ENCODE peak calls at places on chromosome 1, in six cellular contexts. One of them, this sample, is unnamed.

GRCh38 chr1:247322849-247323586 is 8.6 kb downstream of the ZNF496 start:
- DNase-seq in HCT116: no peak
- DNase-seq in left ventricle myocardium inferior: no peak
- DNase-seq in colonic mucosa: no peak
- DNase-seq in lower lobe of right lung: no peak
- DNase-seq in heart right ventricle: no peak
- DNase-seq in this sample: no peak

GRCh38 chr1:103250441-103250861 is 142.1 kb upstream of the COL11A1 start:
- DNase-seq in HCT116: peak
- DNase-seq in left ventricle myocardium inferior: no peak
- DNase-seq in colonic mucosa: no peak
- DNase-seq in lower lobe of right lung: no peak
- DNase-seq in heart right ventricle: no peak
- DNase-seq in this sample: no peak

GRCh38 chr1:174040387-174040786 is 18.2 kb upstream of the RC3H1 start:
- DNase-seq in HCT116: peak
- DNase-seq in left ventricle myocardium inferior: no peak
- DNase-seq in colonic mucosa: no peak
- DNase-seq in lower lobe of right lung: no peak
- DNase-seq in heart right ventricle: no peak
- DNase-seq in this sample: no peak

GRCh38 chr1:93584238-93585003 is 97.2 kb downstream of the BCAR3 start:
- DNase-seq in HCT116: no peak
- DNase-seq in left ventricle myocardium inferior: no peak
- DNase-seq in colonic mucosa: no peak
- DNase-seq in lower lobe of right lung: no peak
- DNase-seq in heart right ventricle: no peak
- DNase-seq in this sample: no peak

GRCh38 chr1:63487336-63488065 is 35.5 kb downstream of the ITGB3BP start:
- DNase-seq in HCT116: no peak
- DNase-seq in left ventricle myocardium inferior: no peak
- DNase-seq in colonic mucosa: no peak
- DNase-seq in lower lobe of right lung: no peak
- DNase-seq in heart right ventricle: peak
- DNase-seq in this sample: no peak

GRCh38 chr1:168960595-168960994 is 145.9 kb upstream of the ATP1B1 start:
- DNase-seq in HCT116: no peak
- DNase-seq in left ventricle myocardium inferior: no peak
- DNase-seq in colonic mucosa: peak
- DNase-seq in lower lobe of right lung: no peak
- DNase-seq in heart right ventricle: no peak
- DNase-seq in this sample: no peak

GRCh38 chr1:239125027-239125426 is 261.3 kb upstream of the CHRM3 start:
- DNase-seq in HCT116: no peak
- DNase-seq in left ventricle myocardium inferior: no peak
- DNase-seq in colonic mucosa: no peak
- DNase-seq in lower lobe of right lung: no peak
- DNase-seq in heart right ventricle: no peak
- DNase-seq in this sample: no peak

GRCh38 chr1:112735752-112736151 is 20.6 kb upstream of the PPM1J start:
- DNase-seq in HCT116: peak
- DNase-seq in left ventricle myocardium inferior: no peak
- DNase-seq in colonic mucosa: no peak
- DNase-seq in lower lobe of right lung: no peak
- DNase-seq in heart right ventricle: no peak
- DNase-seq in this sample: no peak

GRCh38 chr1:228197555-228198147 is 10.2 kb upstream of the OBSCN start:
- DNase-seq in HCT116: no peak
- DNase-seq in left ventricle myocardium inferior: no peak
- DNase-seq in colonic mucosa: no peak
- DNase-seq in lower lobe of right lung: no peak
- DNase-seq in heart right ventricle: peak
- DNase-seq in this sample: no peak

GRCh38 chr1:36469163-36469562 is 5.0 kb upstream of the MRPS15 start:
- DNase-seq in HCT116: no peak
- DNase-seq in left ventricle myocardium inferior: no peak
- DNase-seq in colonic mucosa: no peak
- DNase-seq in lower lobe of right lung: no peak
- DNase-seq in heart right ventricle: no peak
- DNase-seq in this sample: no peak

GRCh38 chr1:147509786-147510360 is 31.4 kb upstream of the BCL9 start:
- DNase-seq in HCT116: no peak
- DNase-seq in left ventricle myocardium inferior: peak
- DNase-seq in colonic mucosa: no peak
- DNase-seq in lower lobe of right lung: no peak
- DNase-seq in heart right ventricle: peak
- DNase-seq in this sample: no peak

GRCh38 chr1:147516157-147516917 is 25.0 kb upstream of the BCL9 start:
- DNase-seq in HCT116: no peak
- DNase-seq in left ventricle myocardium inferior: no peak
- DNase-seq in colonic mucosa: no peak
- DNase-seq in lower lobe of right lung: no peak
- DNase-seq in heart right ventricle: no peak
- DNase-seq in this sample: no peak

GRCh38 chr1:147514233-147514632 is 27.1 kb upstream of the BCL9 start:
- DNase-seq in HCT116: no peak
- DNase-seq in left ventricle myocardium inferior: no peak
- DNase-seq in colonic mucosa: no peak
- DNase-seq in lower lobe of right lung: no peak
- DNase-seq in heart right ventricle: no peak
- DNase-seq in this sample: no peak

DNA sequence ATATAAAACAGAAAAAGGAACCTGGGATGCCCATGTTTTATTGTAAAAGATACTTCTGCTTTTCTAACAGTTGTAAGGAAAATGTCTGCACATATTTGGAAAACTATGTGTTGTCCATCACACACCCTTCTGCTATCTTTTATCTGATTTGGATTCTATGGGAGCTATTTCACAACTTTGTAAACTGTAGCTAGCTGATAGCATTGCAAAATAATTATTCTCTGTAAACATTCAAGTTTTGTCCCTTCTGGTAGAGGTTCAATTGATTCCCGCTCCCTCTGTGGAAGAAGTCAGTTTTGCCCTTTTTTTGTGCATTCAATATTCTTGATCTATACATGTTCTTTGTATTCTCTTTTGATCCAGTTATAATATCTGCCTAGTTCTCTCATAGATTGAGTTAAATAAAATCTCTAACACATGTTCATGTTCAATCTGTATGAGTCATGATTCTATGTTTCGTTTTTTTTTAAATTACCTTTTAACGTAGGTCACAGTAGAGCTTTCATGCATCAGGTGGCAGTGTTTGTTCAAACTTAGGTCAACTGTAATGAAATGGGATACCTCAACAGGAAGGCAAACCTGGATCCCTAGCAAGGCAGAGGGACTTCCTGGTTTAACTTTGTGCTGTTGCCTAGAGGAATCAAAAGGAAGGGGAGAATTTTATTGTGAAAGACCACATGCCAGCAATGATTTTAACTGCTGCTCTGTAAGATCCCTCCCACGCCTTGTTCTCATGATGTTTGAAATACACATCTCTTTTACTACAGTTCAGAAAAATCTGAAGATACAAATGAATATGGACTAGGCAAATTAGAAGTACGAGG is 26.0 kb upstream of the BCL9 start:
- DNase-seq in HCT116: peak
- DNase-seq in left ventricle myocardium inferior: no peak
- DNase-seq in colonic mucosa: peak
- DNase-seq in lower lobe of right lung: no peak
- DNase-seq in heart right ventricle: no peak
- DNase-seq in this sample: no peak
- TF ChIP-seq CTCF in HCT116: peak
- TF ChIP-seq CTCF in left ventricle myocardium inferior: peak
- TF ChIP-seq CTCF in colonic mucosa: peak
- TF ChIP-seq CTCF in lower lobe of right lung: no peak
- TF ChIP-seq CTCF in heart right ventricle: peak
- TF ChIP-seq CTCF in this sample: no peak

GRCh38 chr1:209756608-209757445 is 974 bp downstream of the TRAF3IP3 start:
- DNase-seq in HCT116: no peak
- DNase-seq in left ventricle myocardium inferior: no peak
- DNase-seq in colonic mucosa: no peak
- DNase-seq in lower lobe of right lung: peak
- DNase-seq in heart right ventricle: no peak
- DNase-seq in this sample: no peak
- H3K4me3 ChIP-seq in HCT116: no peak
- H3K4me3 ChIP-seq in left ventricle myocardium inferior: peak
- H3K4me3 ChIP-seq in colonic mucosa: peak
- H3K4me3 ChIP-seq in lower lobe of right lung: peak
- H3K4me3 ChIP-seq in heart right ventricle: no peak
- H3K4me3 ChIP-seq in this sample: peak

GRCh38 chr1:226310123-226310540 is 1.2 kb upstream of the LIN9 start:
- DNase-seq in HCT116: no peak
- DNase-seq in left ventricle myocardium inferior: no peak
- DNase-seq in colonic mucosa: peak
- DNase-seq in lower lobe of right lung: no peak
- DNase-seq in heart right ventricle: no peak
- DNase-seq in this sample: no peak
- H3K27ac ChIP-seq in HCT116: peak
- H3K27ac ChIP-seq in left ventricle myocardium inferior: peak
- H3K27ac ChIP-seq in colonic mucosa: no peak
- H3K27ac ChIP-seq in lower lobe of right lung: no peak
- H3K27ac ChIP-seq in heart right ventricle: no peak
- H3K27ac ChIP-seq in this sample: peak

DNA sequence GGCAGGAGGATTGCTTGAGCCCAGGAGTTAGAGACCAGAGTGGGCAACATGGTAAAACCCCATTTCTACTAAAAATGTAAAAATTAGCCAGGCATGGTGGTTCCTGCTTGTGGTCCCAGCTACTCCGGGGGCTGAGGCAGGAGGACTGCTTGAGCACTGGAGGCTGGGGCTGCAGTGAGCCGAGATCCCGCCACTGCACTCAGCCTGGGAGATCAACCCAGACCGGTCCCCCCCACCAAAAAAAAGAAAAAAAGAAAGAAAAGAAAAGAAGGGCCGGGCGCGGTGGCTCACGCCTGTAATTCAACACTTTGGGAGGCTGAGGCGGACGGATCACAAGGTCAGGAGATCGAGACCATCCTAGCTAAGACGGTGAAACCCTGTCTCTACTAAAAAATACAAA is 1.8 kb upstream of the GMEB1 start:
- DNase-seq in HCT116: no peak
- DNase-seq in left ventricle myocardium inferior: no peak
- DNase-seq in colonic mucosa: no peak
- DNase-seq in lower lobe of right lung: no peak
- DNase-seq in heart right ventricle: no peak
- DNase-seq in this sample: no peak
- TF ChIP-seq CTCF in HCT116: no peak
- TF ChIP-seq CTCF in left ventricle myocardium inferior: no peak
- TF ChIP-seq CTCF in colonic mucosa: no peak
- TF ChIP-seq CTCF in lower lobe of right lung: no peak
- TF ChIP-seq CTCF in heart right ventricle: no peak
- TF ChIP-seq CTCF in this sample: no peak

GRCh38 chr1:167077868-167078210 is 12.3 kb downstream of the GPA33 start:
- DNase-seq in HCT116: no peak
- DNase-seq in left ventricle myocardium inferior: no peak
- DNase-seq in colonic mucosa: no peak
- DNase-seq in lower lobe of right lung: no peak
- DNase-seq in heart right ventricle: no peak
- DNase-seq in this sample: no peak
- H3K4me3 ChIP-seq in HCT116: no peak
- H3K4me3 ChIP-seq in left ventricle myocardium inferior: no peak
- H3K4me3 ChIP-seq in colonic mucosa: no peak
- H3K4me3 ChIP-seq in lower lobe of right lung: no peak
- H3K4me3 ChIP-seq in heart right ventricle: no peak
- H3K4me3 ChIP-seq in this sample: no peak

GRCh38 chr1:236081546-236082227 is 16.8 kb upstream of the NID1 start:
- DNase-seq in HCT116: no peak
- DNase-seq in left ventricle myocardium inferior: no peak
- DNase-seq in colonic mucosa: no peak
- DNase-seq in lower lobe of right lung: no peak
- DNase-seq in heart right ventricle: no peak
- DNase-seq in this sample: no peak

GRCh38 chr1:236082511-236082910 is 17.6 kb upstream of the NID1 start:
- DNase-seq in HCT116: no peak
- DNase-seq in left ventricle myocardium inferior: no peak
- DNase-seq in colonic mucosa: no peak
- DNase-seq in lower lobe of right lung: no peak
- DNase-seq in heart right ventricle: no peak
- DNase-seq in this sample: no peak

GRCh38 chr1:236084386-236084730 is 19.5 kb upstream of the NID1 start:
- DNase-seq in HCT116: no peak
- DNase-seq in left ventricle myocardium inferior: no peak
- DNase-seq in colonic mucosa: no peak
- DNase-seq in lower lobe of right lung: no peak
- DNase-seq in heart right ventricle: no peak
- DNase-seq in this sample: no peak

GRCh38 chr1:236085545-236086159 is 20.8 kb upstream of the NID1 start:
- DNase-seq in HCT116: no peak
- DNase-seq in left ventricle myocardium inferior: no peak
- DNase-seq in colonic mucosa: no peak
- DNase-seq in lower lobe of right lung: no peak
- DNase-seq in heart right ventricle: no peak
- DNase-seq in this sample: no peak

DNA sequence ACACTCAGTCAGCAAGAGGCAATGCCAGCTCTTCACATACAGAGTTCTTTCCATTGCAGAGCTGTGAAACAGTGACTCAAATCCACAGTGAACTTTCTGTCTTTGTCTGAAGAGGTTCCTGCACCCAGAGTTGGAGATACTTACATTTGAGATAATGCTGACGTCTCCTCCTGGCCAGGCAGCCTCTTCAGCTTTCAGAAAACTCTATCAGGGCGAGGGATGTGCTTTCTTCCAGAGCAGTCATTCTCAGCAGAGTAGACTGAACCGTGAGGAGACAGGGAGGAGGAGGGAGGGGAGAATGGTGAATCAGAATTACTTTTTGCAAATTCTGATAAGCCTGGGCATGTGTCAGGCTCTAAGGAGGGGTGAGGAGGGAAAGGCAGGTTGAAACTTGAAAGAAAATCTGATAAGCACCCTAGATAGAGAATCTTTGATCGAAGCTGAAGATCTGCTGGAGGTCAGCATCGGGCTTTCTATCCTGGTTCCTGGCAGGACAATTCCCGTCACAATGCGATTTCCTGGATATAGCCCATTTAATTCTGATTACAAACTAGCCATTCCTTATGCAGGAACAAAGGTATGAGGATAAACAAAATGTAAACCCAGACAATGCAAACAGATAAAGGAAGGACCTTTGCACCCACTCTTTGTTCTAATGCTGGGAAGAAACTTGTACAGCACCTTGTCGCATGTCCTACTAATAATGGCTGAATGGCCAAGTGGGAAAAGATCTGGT is 18.9 kb upstream of the NID1 start:
- DNase-seq in HCT116: no peak
- DNase-seq in left ventricle myocardium inferior: no peak
- DNase-seq in colonic mucosa: no peak
- DNase-seq in lower lobe of right lung: no peak
- DNase-seq in heart right ventricle: no peak
- DNase-seq in this sample: no peak
- H3K27ac ChIP-seq in HCT116: no peak
- H3K27ac ChIP-seq in left ventricle myocardium inferior: no peak
- H3K27ac ChIP-seq in colonic mucosa: no peak
- H3K27ac ChIP-seq in lower lobe of right lung: no peak
- H3K27ac ChIP-seq in heart right ventricle: no peak
- H3K27ac ChIP-seq in this sample: no peak

GRCh38 chr1:43438576-43439120 is 15.1 kb downstream of the HYI start:
- DNase-seq in HCT116: no peak
- DNase-seq in left ventricle myocardium inferior: no peak
- DNase-seq in colonic mucosa: no peak
- DNase-seq in lower lobe of right lung: no peak
- DNase-seq in heart right ventricle: no peak
- DNase-seq in this sample: peak
- TF ChIP-seq CTCF in HCT116: no peak
- TF ChIP-seq CTCF in left ventricle myocardium inferior: no peak
- TF ChIP-seq CTCF in colonic mucosa: no peak
- TF ChIP-seq CTCF in lower lobe of right lung: no peak
- TF ChIP-seq CTCF in heart right ventricle: no peak
- TF ChIP-seq CTCF in this sample: no peak

This sample was measured in coronary artery.